ENCODE peak calls at places on chromosomes 7 and 10, in nine cellular contexts. J is Peyer's patch, W is suprapubic skin, R is esophagus squamous epithelium, E is IMR-90, S is heart left ventricle, P is HCT116, L is body of pancreas, C is K562. T is an unnamed sample.

GRCh38 chr7:129993275-129993674 is 40.5 kb upstream of the UBE2H start:
- DNase-seq in J (no peak), W (no peak), R (no peak), E (no peak), S (no peak), P (no peak), L (no peak), C (no peak), T (no peak)

GRCh38 chr7:82699773-82700186 is 256.2 kb upstream of the CACNA2D1 start:
- DNase-seq in J (peak), W (no peak), R (no peak), E (peak), S (no peak), P (peak), L (no peak), C (no peak), T (no peak)

GRCh38 chr7:30226593-30227268 is 57.7 kb upstream of the ZNRF2 start:
- DNase-seq in J (peak), W (no peak), R (no peak), E (no peak), S (no peak), P (peak), L (peak), C (no peak), T (no peak)

GRCh38 chr10:11616021-11616420 is 4.6 kb upstream of the USP6NL start:
- DNase-seq in J (no peak), W (no peak), R (no peak), E (no peak), S (no peak), P (no peak), L (no peak), C (no peak), T (no peak)

GRCh38 chr10:126384269-126384873 is 3.9 kb downstream of the ADAM12 start:
- DNase-seq in J (no peak), W (no peak), R (no peak), E (peak), S (no peak), P (no peak), L (no peak), C (no peak), T (no peak)

GRCh38 chr7:25361863-25362262 is 133.6 kb upstream of the NPVF start:
- DNase-seq in J (no peak), W (no peak), R (no peak), E (no peak), S (no peak), P (no peak), L (no peak), C (no peak), T (no peak)

GRCh38 chr7:16934947-16935742 is 53.4 kb upstream of the AGR3 start:
- DNase-seq in J (peak), W (no peak), R (no peak), E (peak), S (no peak), P (peak), L (no peak), C (no peak), T (no peak)

GRCh38 chr10:112565434-112566053 is 118.5 kb downstream of the VTI1A start:
- DNase-seq in J (peak), W (no peak), R (no peak), E (peak), S (no peak), P (peak), L (peak), C (peak), T (peak)

GRCh38 chr10:10796061-10796773 is 221.5 kb upstream of the CELF2 start:
- DNase-seq in J (no peak), W (no peak), R (no peak), E (peak), S (no peak), P (no peak), L (no peak), C (no peak), T (no peak)

GRCh38 chr10:89837173-89838001 is 136.0 kb downstream of the KIF20B start:
- DNase-seq in J (peak), W (no peak), R (no peak), E (peak), S (peak), P (no peak), L (peak), C (no peak), T (no peak)

GRCh38 chr10:101938316-101939272 is 95.0 kb upstream of the KCNIP2 start:
- DNase-seq in J (no peak), W (no peak), R (no peak), E (peak), S (no peak), P (peak), L (no peak), C (no peak), T (peak)

GRCh38 chr7:141739250-141739649 is 1.1 kb downstream of the SSBP1 start:
- DNase-seq in J (no peak), W (no peak), R (no peak), E (no peak), S (no peak), P (no peak), L (no peak), C (no peak), T (no peak)

GRCh38 chr10:3287566-3288445 is 115.2 kb upstream of the PITRM1 start:
- DNase-seq in J (peak), W (no peak), R (no peak), E (no peak), S (no peak), P (peak), L (peak), C (no peak), T (no peak)

GRCh38 chr7:82442492-82443043 is 1.0 kb downstream of the CACNA2D1 start:
- DNase-seq in J (no peak), W (no peak), R (no peak), E (peak), S (no peak), P (no peak), L (no peak), C (no peak), T (no peak)

GRCh38 chr10:118488710-118489497 is 106.5 kb downstream of the PRLHR start:
- DNase-seq in J (no peak), W (no peak), R (no peak), E (no peak), S (no peak), P (no peak), L (no peak), C (peak), T (no peak)

GRCh38 chr7:127650842-127651555 is 995 bp upstream of the SND1 start:
- DNase-seq in J (no peak), W (no peak), R (no peak), E (peak), S (no peak), P (no peak), L (peak), C (no peak), T (no peak)

DNA sequence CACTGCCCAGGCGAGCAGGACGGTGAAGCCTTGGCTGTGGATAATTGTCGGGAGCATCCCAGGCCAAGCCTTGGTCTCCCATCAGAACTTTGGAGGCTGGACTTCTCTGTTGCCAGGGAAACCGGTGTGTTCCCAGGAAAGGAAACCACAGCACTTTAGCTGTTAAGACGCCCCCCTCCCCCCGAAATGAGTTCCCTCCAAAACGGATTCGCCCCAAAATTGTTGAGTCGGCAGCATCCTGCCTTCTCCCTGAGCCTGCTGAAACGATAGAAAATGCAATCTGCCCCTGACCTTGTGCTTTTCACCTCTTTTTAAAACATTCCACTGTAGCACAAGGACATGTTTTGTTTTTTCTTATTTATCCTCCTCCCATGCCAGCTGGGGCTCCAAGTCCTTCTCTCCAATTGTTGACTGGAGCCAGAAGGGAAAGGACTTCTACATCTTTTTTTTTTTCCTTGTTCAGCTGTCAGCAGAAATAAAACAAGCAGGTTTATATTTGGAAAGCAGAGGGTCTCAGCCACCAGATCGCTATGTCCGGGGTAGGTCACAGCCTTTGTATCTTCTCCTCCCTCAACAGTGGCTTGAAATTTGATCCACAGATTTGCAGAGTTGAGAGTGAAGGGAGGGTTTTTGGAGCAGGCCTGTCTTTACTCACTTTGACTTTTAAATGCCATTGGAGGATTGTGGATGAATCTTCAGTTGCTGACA is 116.5 kb downstream of the ZMIZ1 start:
- DNase-seq in J (no peak), W (no peak), R (no peak), E (peak), S (no peak), P (no peak), L (no peak), C (no peak), T (no peak)
- TF ChIP-seq POLR2A in J (no peak), W (no peak), R (no peak), E (no peak), S (no peak), P (no peak), L (no peak), C (no peak), T (no peak)

DNA sequence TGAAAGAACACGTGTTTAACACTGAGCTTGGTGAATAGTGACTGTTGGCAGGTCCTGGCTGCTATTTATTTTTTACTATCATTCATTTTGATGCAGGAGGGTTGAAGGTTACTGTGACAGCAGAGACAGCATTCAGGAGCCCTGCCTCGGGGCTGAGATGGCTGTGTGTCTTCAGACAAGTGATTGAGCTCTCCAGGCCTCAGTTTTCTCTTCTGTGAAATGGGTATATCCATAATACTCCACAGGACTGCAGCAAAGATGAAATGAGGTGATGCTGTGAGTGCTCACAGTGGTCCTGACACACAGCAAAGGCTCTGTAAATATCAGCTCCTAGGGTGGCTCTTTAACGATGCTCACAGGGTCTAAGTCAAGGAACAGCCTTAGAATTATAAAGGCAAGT is 295.2 kb downstream of the GFRA1 start:
- DNase-seq in J (no peak), W (no peak), R (no peak), E (no peak), S (no peak), P (no peak), L (no peak), C (no peak), T (no peak)
- TF ChIP-seq POLR2A in J (no peak), W (no peak), R (no peak), E (no peak), S (no peak), P (no peak), L (no peak), C (no peak), T (no peak)

GRCh38 chr7:107166702-107167426 is 1.9 kb upstream of the HBP1 start:
- DNase-seq in J (no peak), W (no peak), R (no peak), E (no peak), S (no peak), P (no peak), L (no peak), C (no peak), T (no peak)

GRCh38 chr7:107168233-107169119 is at the start of gene HBP1:
- DNase-seq in J (peak), W (peak), R (peak), E (peak), S (peak), P (peak), L (peak), C (peak), T (peak)

GRCh38 chr7:107169120-107170050 is 582 bp downstream of the HBP1 start:
- DNase-seq in J (peak), W (peak), R (peak), E (peak), S (peak), P (peak), L (peak), C (peak), T (peak)

GRCh38 chr7:107165341-107165740 is 3.5 kb upstream of the HBP1 start:
- DNase-seq in J (no peak), W (no peak), R (no peak), E (no peak), S (no peak), P (no peak), L (no peak), C (peak), T (no peak)

DNA sequence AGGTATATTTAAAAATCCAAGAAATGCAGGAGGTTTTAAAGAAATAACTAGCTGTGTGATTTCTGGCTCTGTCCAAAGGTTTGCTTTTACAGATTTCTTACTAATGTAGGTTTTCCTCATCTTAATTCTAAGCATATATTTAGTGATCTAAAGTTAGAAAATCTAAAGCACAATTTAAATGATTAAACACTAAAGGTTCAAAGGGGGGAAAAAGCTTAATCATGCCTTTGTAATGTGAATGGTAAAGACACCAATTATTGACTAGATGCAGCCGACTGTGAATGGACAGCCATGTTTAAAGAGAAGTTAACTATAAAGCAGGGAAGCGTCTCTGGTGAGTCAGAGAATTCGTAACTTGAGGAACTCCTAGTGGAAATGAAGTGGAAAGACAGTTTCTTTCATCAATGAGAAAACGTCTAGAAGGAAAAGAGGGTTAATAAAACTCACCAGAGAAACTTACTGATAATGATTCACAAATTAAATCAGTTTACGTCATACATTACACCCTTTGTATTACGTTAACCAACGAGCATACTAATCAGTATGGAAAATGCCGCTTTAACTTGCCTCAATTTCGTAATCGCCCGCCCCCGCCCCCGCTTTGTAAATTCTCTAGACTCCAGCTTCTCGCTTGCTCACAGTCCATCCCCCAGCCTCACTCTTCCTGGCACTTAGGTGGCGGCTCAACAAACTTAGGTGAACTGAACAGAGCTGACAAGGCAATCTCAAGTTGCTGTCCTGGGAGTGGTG is 1.1 kb upstream of the HBP1 start:
- DNase-seq in J (no peak), W (peak), R (no peak), E (peak), S (no peak), P (peak), L (peak), C (peak), T (peak)
- TF ChIP-seq POLR2A in J (no peak), W (no peak), R (no peak), E (peak), S (no peak), P (no peak), L (no peak), C (peak), T (peak)

GRCh38 chr7:139542308-139543151 is 19.0 kb downstream of the CLEC2L start:
- DNase-seq in J (no peak), W (no peak), R (no peak), E (no peak), S (no peak), P (no peak), L (no peak), C (peak), T (no peak)
- TF ChIP-seq POLR2A in J (no peak), W (no peak), R (no peak), E (no peak), S (no peak), P (no peak), L (no peak), C (no peak), T (no peak)

DNA sequence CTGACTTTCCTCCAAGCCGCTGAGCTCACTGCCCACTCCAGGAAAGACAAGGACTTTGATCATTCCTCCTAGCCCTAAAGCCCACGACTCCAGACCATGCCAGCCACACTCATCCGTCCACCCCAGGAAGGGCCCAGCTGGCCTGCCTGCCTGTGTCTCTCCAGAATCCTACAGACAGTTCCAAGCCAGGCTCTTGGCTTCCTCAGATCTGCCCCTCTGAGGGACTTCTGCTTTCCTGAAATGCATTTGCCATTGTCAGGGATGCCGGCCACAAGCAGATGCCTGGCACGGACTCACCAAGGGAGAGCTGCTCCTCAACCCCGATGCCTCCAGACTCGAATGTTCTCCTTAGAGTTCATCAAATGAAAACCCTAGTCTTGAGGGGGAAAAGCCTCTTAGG is 155.8 kb downstream of the OAT start:
- DNase-seq in J (no peak), W (no peak), R (no peak), E (no peak), S (peak), P (no peak), L (no peak), C (no peak), T (no peak)
- TF ChIP-seq POLR2A in J (no peak), W (no peak), R (no peak), E (no peak), S (no peak), P (no peak), L (no peak), C (no peak), T (no peak)

GRCh38 chr10:97736902-97737769 is at the start of gene ZFYVE27:
- DNase-seq in J (peak), W (peak), R (peak), E (peak), S (peak), P (peak), L (peak), C (peak), T (peak)
- TF ChIP-seq POLR2A in J (peak), W (peak), R (peak), E (peak), S (peak), P (peak), L (peak), C (peak), T (peak)

DNA sequence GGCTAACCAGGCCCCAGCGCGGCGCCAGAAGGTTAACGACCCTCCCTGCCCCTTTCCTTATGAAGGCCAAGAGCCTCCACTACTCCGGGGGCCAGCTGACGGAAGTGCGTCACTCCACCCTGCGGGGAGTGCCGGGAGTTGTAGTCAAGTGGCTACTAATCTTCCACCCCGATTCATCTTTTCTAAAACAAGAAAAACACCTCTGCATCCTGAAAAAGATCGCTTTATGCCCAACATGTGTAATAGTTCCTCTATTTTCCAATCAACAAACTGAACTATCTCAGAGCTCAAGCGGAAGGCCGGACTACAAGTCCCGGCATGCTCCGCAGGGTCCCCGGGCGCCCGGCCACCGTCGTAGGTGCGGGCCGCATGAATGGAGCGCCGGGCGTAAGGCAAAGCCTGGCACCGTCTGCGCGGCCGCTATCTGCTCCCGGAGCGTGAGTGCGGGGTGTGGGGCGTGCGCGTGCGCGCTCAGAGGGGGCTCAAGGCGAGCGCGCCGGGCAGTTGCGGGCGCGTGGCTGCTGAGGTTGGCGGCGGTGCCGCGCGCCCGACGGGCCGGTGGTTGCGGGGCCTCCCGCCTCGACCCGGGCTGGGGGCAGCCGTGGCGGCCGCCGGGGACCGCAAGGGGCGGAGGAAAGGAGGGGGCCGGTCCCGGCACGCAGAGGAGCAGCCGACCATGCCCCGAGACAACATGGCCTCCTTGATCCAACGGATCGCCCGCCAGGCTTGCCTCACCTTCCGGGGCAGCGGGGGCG is at the start of gene ADO:
- DNase-seq in J (peak), W (peak), R (peak), E (peak), S (peak), P (peak), L (peak), C (peak), T (peak)
- TF ChIP-seq POLR2A in J (peak), W (no peak), R (peak), E (peak), S (no peak), P (peak), L (peak), C (peak), T (peak)

DNA sequence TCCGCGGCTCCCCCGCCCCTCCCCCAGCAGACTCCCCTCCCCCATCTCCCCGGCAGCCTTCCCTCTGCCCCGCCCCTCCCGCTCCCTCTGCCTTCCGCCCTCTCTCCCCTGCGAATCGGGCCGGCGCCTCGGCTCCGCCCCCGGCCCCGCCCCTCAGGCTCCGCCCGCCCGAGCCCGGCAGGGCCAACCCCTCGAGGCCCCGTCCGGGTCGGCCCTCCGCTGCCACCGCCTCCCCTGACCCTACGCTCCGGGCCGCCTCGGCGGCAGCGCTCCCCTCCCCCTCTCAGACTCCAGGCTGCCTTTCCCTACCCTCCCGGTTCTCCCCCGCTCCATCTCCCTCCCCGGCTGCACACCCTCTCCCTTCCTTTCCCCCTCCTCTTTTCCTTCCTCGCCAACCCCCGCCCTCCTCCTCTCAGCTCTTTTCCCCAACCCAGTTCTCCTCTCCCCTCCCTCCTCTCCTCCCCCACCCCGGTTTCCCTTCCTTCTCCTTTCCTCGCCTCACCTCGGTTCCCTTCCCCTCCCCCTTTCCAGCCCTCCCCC is 1.6 kb downstream of the ZNF467 start:
- DNase-seq in J (peak), W (peak), R (peak), E (peak), S (peak), P (peak), L (peak), C (peak), T (peak)
- TF ChIP-seq POLR2A in J (no peak), W (no peak), R (peak), E (no peak), S (no peak), P (no peak), L (no peak), C (peak), T (peak)

DNA sequence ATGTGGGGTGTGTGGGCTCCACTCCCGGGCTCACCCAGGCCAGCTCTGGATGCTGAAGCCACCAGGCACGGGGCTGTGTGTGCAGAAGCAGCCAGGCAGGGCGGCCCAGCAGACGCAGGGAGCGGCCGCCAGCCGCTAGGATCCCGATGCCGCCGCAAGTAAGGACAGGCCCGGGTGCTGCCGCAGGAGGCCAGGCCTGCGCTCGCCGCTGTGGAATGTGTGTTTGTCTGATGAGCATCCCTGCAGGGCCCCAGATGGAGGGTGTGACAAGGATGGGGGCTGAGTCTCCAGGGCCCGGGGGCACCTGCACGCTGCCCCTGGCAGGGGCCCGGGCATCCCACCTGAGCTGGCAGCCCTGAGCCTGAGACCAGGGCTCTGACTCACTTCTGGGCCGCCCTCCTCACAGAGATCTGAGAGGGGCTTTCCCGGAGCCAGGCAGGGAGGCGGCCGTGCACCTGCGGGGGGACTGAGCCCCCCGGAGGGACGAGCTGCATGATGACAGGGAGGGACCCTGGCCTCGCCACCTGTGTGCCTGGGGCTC is 101.5 kb downstream of the FOXL3 start:
- DNase-seq in J (peak), W (peak), R (no peak), E (no peak), S (peak), P (no peak), L (peak), C (no peak), T (no peak)
- TF ChIP-seq POLR2A in J (no peak), W (no peak), R (no peak), E (no peak), S (no peak), P (no peak), L (no peak), C (no peak), T (no peak)